ENCODE peak calls at places on chromosomes 12 and 14, in five cellular contexts. One of them, this sample, is unnamed.

GRCh38 chr14:54893151-54893760 is 9.4 kb downstream of the GCH1 start:
- DNase-seq in fibroblast of villous mesenchyme: peak
- DNase-seq in stimulated activated CD8-positive, alpha-beta memory T cell treated with anti-CD3 and anti-CD28 coated beads, Interleukin-12 subunit alpha, Interleukin-12 subunit beta, amount 100 ng/mL, for 1 hour: no peak
- DNase-seq in BJ: no peak
- DNase-seq in GM13977: peak
- DNase-seq in this sample: no peak

GRCh38 chr12:110048242-110049027 is at the start of gene C12orf76:
- DNase-seq in fibroblast of villous mesenchyme: peak
- DNase-seq in stimulated activated CD8-positive, alpha-beta memory T cell treated with anti-CD3 and anti-CD28 coated beads, Interleukin-12 subunit alpha, Interleukin-12 subunit beta, amount 100 ng/mL, for 1 hour: peak
- DNase-seq in BJ: peak
- DNase-seq in GM13977: peak
- DNase-seq in this sample: peak

GRCh38 chr12:120959111-120959878 is 19.0 kb upstream of the HNF1A start:
- DNase-seq in fibroblast of villous mesenchyme: no peak
- DNase-seq in stimulated activated CD8-positive, alpha-beta memory T cell treated with anti-CD3 and anti-CD28 coated beads, Interleukin-12 subunit alpha, Interleukin-12 subunit beta, amount 100 ng/mL, for 1 hour: no peak
- DNase-seq in BJ: no peak
- DNase-seq in GM13977: no peak
- DNase-seq in this sample: no peak

GRCh38 chr12:80230068-80230467 is 130.7 kb downstream of the OTOGL start:
- DNase-seq in fibroblast of villous mesenchyme: no peak
- DNase-seq in stimulated activated CD8-positive, alpha-beta memory T cell treated with anti-CD3 and anti-CD28 coated beads, Interleukin-12 subunit alpha, Interleukin-12 subunit beta, amount 100 ng/mL, for 1 hour: no peak
- DNase-seq in BJ: no peak
- DNase-seq in GM13977: no peak
- DNase-seq in this sample: no peak

GRCh38 chr12:58712981-58713380 is 207.3 kb downstream of the LRIG3 start:
- DNase-seq in fibroblast of villous mesenchyme: no peak
- DNase-seq in stimulated activated CD8-positive, alpha-beta memory T cell treated with anti-CD3 and anti-CD28 coated beads, Interleukin-12 subunit alpha, Interleukin-12 subunit beta, amount 100 ng/mL, for 1 hour: no peak
- DNase-seq in BJ: no peak
- DNase-seq in GM13977: no peak
- DNase-seq in this sample: no peak

GRCh38 chr12:71436696-71437095 is 2.9 kb upstream of the LGR5 start:
- DNase-seq in fibroblast of villous mesenchyme: no peak
- DNase-seq in stimulated activated CD8-positive, alpha-beta memory T cell treated with anti-CD3 and anti-CD28 coated beads, Interleukin-12 subunit alpha, Interleukin-12 subunit beta, amount 100 ng/mL, for 1 hour: no peak
- DNase-seq in BJ: no peak
- DNase-seq in GM13977: no peak
- DNase-seq in this sample: no peak

GRCh38 chr12:52004042-52004648 is 2.6 kb upstream of the TAMALIN start:
- DNase-seq in fibroblast of villous mesenchyme: peak
- DNase-seq in stimulated activated CD8-positive, alpha-beta memory T cell treated with anti-CD3 and anti-CD28 coated beads, Interleukin-12 subunit alpha, Interleukin-12 subunit beta, amount 100 ng/mL, for 1 hour: no peak
- DNase-seq in BJ: no peak
- DNase-seq in GM13977: no peak
- DNase-seq in this sample: no peak

GRCh38 chr14:45699451-45699850 is 446.4 kb upstream of the MIS18BP1 start:
- DNase-seq in fibroblast of villous mesenchyme: no peak
- DNase-seq in stimulated activated CD8-positive, alpha-beta memory T cell treated with anti-CD3 and anti-CD28 coated beads, Interleukin-12 subunit alpha, Interleukin-12 subunit beta, amount 100 ng/mL, for 1 hour: no peak
- DNase-seq in BJ: no peak
- DNase-seq in GM13977: no peak
- DNase-seq in this sample: no peak

GRCh38 chr12:26890784-26891183 is 47.0 kb downstream of the INTS13 start:
- DNase-seq in fibroblast of villous mesenchyme: peak
- DNase-seq in stimulated activated CD8-positive, alpha-beta memory T cell treated with anti-CD3 and anti-CD28 coated beads, Interleukin-12 subunit alpha, Interleukin-12 subunit beta, amount 100 ng/mL, for 1 hour: no peak
- DNase-seq in BJ: no peak
- DNase-seq in GM13977: no peak
- DNase-seq in this sample: no peak

GRCh38 chr12:11981174-11981733 is 89.5 kb upstream of the BCL2L14 start:
- DNase-seq in fibroblast of villous mesenchyme: no peak
- DNase-seq in stimulated activated CD8-positive, alpha-beta memory T cell treated with anti-CD3 and anti-CD28 coated beads, Interleukin-12 subunit alpha, Interleukin-12 subunit beta, amount 100 ng/mL, for 1 hour: peak
- DNase-seq in BJ: no peak
- DNase-seq in GM13977: peak
- DNase-seq in this sample: peak

GRCh38 chr14:38389666-38390065 is 133.8 kb upstream of the CLEC14A start:
- DNase-seq in fibroblast of villous mesenchyme: peak
- DNase-seq in stimulated activated CD8-positive, alpha-beta memory T cell treated with anti-CD3 and anti-CD28 coated beads, Interleukin-12 subunit alpha, Interleukin-12 subunit beta, amount 100 ng/mL, for 1 hour: no peak
- DNase-seq in BJ: no peak
- DNase-seq in GM13977: no peak
- DNase-seq in this sample: no peak

GRCh38 chr14:34775342-34775741 is 60.9 kb upstream of the CFL2 start:
- DNase-seq in fibroblast of villous mesenchyme: no peak
- DNase-seq in stimulated activated CD8-positive, alpha-beta memory T cell treated with anti-CD3 and anti-CD28 coated beads, Interleukin-12 subunit alpha, Interleukin-12 subunit beta, amount 100 ng/mL, for 1 hour: no peak
- DNase-seq in BJ: no peak
- DNase-seq in GM13977: no peak
- DNase-seq in this sample: no peak

GRCh38 chr14:20934148-20934762 is 21.0 kb upstream of the RNASE2 start:
- DNase-seq in fibroblast of villous mesenchyme: peak
- DNase-seq in stimulated activated CD8-positive, alpha-beta memory T cell treated with anti-CD3 and anti-CD28 coated beads, Interleukin-12 subunit alpha, Interleukin-12 subunit beta, amount 100 ng/mL, for 1 hour: no peak
- DNase-seq in BJ: no peak
- DNase-seq in GM13977: peak
- DNase-seq in this sample: peak

GRCh38 chr14:61567838-61568571 is 127.3 kb upstream of the HIF1A start:
- DNase-seq in fibroblast of villous mesenchyme: no peak
- DNase-seq in stimulated activated CD8-positive, alpha-beta memory T cell treated with anti-CD3 and anti-CD28 coated beads, Interleukin-12 subunit alpha, Interleukin-12 subunit beta, amount 100 ng/mL, for 1 hour: no peak
- DNase-seq in BJ: no peak
- DNase-seq in GM13977: peak
- DNase-seq in this sample: no peak

GRCh38 chr12:119672194-119672593 is 4.3 kb downstream of the PRKAB1 start:
- DNase-seq in fibroblast of villous mesenchyme: no peak
- DNase-seq in stimulated activated CD8-positive, alpha-beta memory T cell treated with anti-CD3 and anti-CD28 coated beads, Interleukin-12 subunit alpha, Interleukin-12 subunit beta, amount 100 ng/mL, for 1 hour: no peak
- DNase-seq in BJ: no peak
- DNase-seq in GM13977: no peak
- DNase-seq in this sample: no peak

GRCh38 chr12:68080577-68080976 is 79.0 kb downstream of the IFNG start:
- DNase-seq in fibroblast of villous mesenchyme: no peak
- DNase-seq in stimulated activated CD8-positive, alpha-beta memory T cell treated with anti-CD3 and anti-CD28 coated beads, Interleukin-12 subunit alpha, Interleukin-12 subunit beta, amount 100 ng/mL, for 1 hour: peak
- DNase-seq in BJ: no peak
- DNase-seq in GM13977: peak
- DNase-seq in this sample: no peak

GRCh38 chr12:48618541-48618940 is 48.7 kb upstream of the LALBA start:
- DNase-seq in fibroblast of villous mesenchyme: peak
- DNase-seq in stimulated activated CD8-positive, alpha-beta memory T cell treated with anti-CD3 and anti-CD28 coated beads, Interleukin-12 subunit alpha, Interleukin-12 subunit beta, amount 100 ng/mL, for 1 hour: peak
- DNase-seq in BJ: no peak
- DNase-seq in GM13977: peak
- DNase-seq in this sample: peak

GRCh38 chr12:48961801-48962200 is 4.5 kb upstream of the ARF3 start:
- DNase-seq in fibroblast of villous mesenchyme: no peak
- DNase-seq in stimulated activated CD8-positive, alpha-beta memory T cell treated with anti-CD3 and anti-CD28 coated beads, Interleukin-12 subunit alpha, Interleukin-12 subunit beta, amount 100 ng/mL, for 1 hour: no peak
- DNase-seq in BJ: no peak
- DNase-seq in GM13977: no peak
- DNase-seq in this sample: no peak

GRCh38 chr12:25585021-25585523 is 32.0 kb upstream of the LMNTD1 start:
- DNase-seq in fibroblast of villous mesenchyme: peak
- DNase-seq in stimulated activated CD8-positive, alpha-beta memory T cell treated with anti-CD3 and anti-CD28 coated beads, Interleukin-12 subunit alpha, Interleukin-12 subunit beta, amount 100 ng/mL, for 1 hour: no peak
- DNase-seq in BJ: no peak
- DNase-seq in GM13977: no peak
- DNase-seq in this sample: no peak

GRCh38 chr12:70469221-70469820 is 103.2 kb downstream of the KCNMB4 start:
- DNase-seq in fibroblast of villous mesenchyme: no peak
- DNase-seq in stimulated activated CD8-positive, alpha-beta memory T cell treated with anti-CD3 and anti-CD28 coated beads, Interleukin-12 subunit alpha, Interleukin-12 subunit beta, amount 100 ng/mL, for 1 hour: no peak
- DNase-seq in BJ: no peak
- DNase-seq in GM13977: no peak
- DNase-seq in this sample: no peak